ENCODE peak calls at places on chromosomes 3 and 15, in eight cellular contexts. A is activated CD4-positive, CD25-positive, alpha-beta regulatory T cell treated with anti-CD3 and anti-CD28 coated beads, Interleukin-2, amount 50 U/mL, for 72 hours; Q is fibroblast of the aortic adventitia; N is ELR; W is midbrain; X is stomach; Y is iris pigment epithelial cell; P is NCI-H748 treated with DMSO at 0.1 percent for 48 hours. O is an unnamed sample.

GRCh38 chr15:42716626-42717025 is 20.3 kb downstream of the CDAN1 start:
- DNase-seq in A (no peak), Q (no peak), N (peak; percentile 14), W (no peak), X (peak; percentile 4), Y (peak; percentile 9), P (no peak), O (no peak)

GRCh38 chr3:138381950-138382715 is 33.8 kb downstream of the MRAS start:
- DNase-seq in A (no peak), Q (peak; percentile 60), N (peak; percentile 13), W (peak; percentile 81), X (peak; percentile 28), Y (peak; percentile 69), P (no peak), O (peak; percentile 27)

GRCh38 chr15:78605680-78606079 is 15.1 kb downstream of the CHRNA3 start:
- DNase-seq in A (no peak), Q (no peak), N (no peak), W (no peak), X (no peak), Y (no peak), P (no peak), O (no peak)

GRCh38 chr3:134901461-134901860 is 106.4 kb downstream of the EPHB1 start:
- DNase-seq in A (no peak), Q (no peak), N (no peak), W (no peak), X (no peak), Y (no peak), P (no peak), O (peak; percentile 6)

GRCh38 chr3:39810647-39811161 is 1.3 kb downstream of the MYRIP start:
- DNase-seq in A (no peak), Q (no peak), N (no peak), W (no peak), X (no peak), Y (no peak), P (no peak), O (no peak)

GRCh38 chr3:69178100-69178499 is 55.7 kb upstream of the LMOD3 start:
- DNase-seq in A (no peak), Q (no peak), N (no peak), W (no peak), X (no peak), Y (no peak), P (no peak), O (no peak)

GRCh38 chr15:80450811-80451321 is 46.7 kb downstream of the ARNT2 start:
- DNase-seq in A (no peak), Q (no peak), N (no peak), W (no peak), X (no peak), Y (no peak), P (no peak), O (no peak)

GRCh38 chr3:8210752-8211405 is 290.7 kb upstream of the LMCD1 start:
- DNase-seq in A (no peak), Q (peak; percentile 36), N (no peak), W (no peak), X (no peak), Y (peak; percentile 7), P (no peak), O (no peak)

GRCh38 chr15:41862515-41863116 is 24.0 kb downstream of the PLA2G4B start:
- DNase-seq in A (no peak), Q (no peak), N (no peak), W (no peak), X (peak; percentile 91), Y (no peak), P (no peak), O (no peak)

GRCh38 chr15:89728254-89728653 is 22.8 kb downstream of the MESP1 start:
- DNase-seq in A (no peak), Q (peak; percentile 47), N (no peak), W (no peak), X (no peak), Y (peak; percentile 91), P (no peak), O (no peak)

GRCh38 chr15:63856711-63857458 is 23.1 kb upstream of the HERC1 start:
- DNase-seq in A (peak; percentile 7), Q (peak; percentile 61), N (peak; percentile 55), W (no peak), X (no peak), Y (peak; percentile 59), P (no peak), O (no peak)

GRCh38 chr3:36874351-36874874 is 70.4 kb downstream of the TRANK1 start:
- DNase-seq in A (no peak), Q (no peak), N (no peak), W (no peak), X (no peak), Y (no peak), P (no peak), O (no peak)

GRCh38 chr3:175088981-175089380 is 229.8 kb downstream of the NAALADL2 start:
- DNase-seq in A (no peak), Q (no peak), N (no peak), W (no peak), X (no peak), Y (no peak), P (no peak), O (no peak)

GRCh38 chr3:169241575-169241927 is 422.0 kb downstream of the MECOM start:
- DNase-seq in A (no peak), Q (peak; percentile 88), N (peak; percentile 65), W (no peak), X (no peak), Y (peak; percentile 87), P (no peak), O (no peak)

GRCh38 chr15:62779041-62779810 is 263.3 kb upstream of the TPM1 start:
- DNase-seq in A (no peak), Q (peak; percentile 75), N (peak; percentile 62), W (peak; percentile 14), X (no peak), Y (peak; percentile 71), P (no peak), O (no peak)

GRCh38 chr15:90660195-90660995 is 56.8 kb upstream of the BLM start:
- DNase-seq in A (peak; percentile 67), Q (peak; percentile 90), N (peak; percentile 96), W (no peak), X (peak; percentile 43), Y (peak; percentile 93), P (no peak), O (peak; percentile 88)

GRCh38 chr3:180804871-180805430 is 107.5 kb upstream of the FXR1 start:
- DNase-seq in A (no peak), Q (peak; percentile 71), N (peak; percentile 54), W (peak; percentile 46), X (no peak), Y (peak; percentile 47), P (no peak), O (no peak)

GRCh38 chr3:196969660-196970546 is 1.3 kb upstream of the PIGZ start:
- DNase-seq in A (peak; percentile 80), Q (peak; percentile 30), N (peak; percentile 67), W (peak; percentile 55), X (peak; percentile 69), Y (peak; percentile 39), P (peak; percentile 3), O (peak; percentile 88)

GRCh38 chr15:64549860-64550259 is 89.5 kb downstream of the ZNF609 start:
- DNase-seq in A (no peak), Q (no peak), N (no peak), W (no peak), X (no peak), Y (no peak), P (no peak), O (no peak)

O was measured in activated effector memory CD4-positive, alpha-beta T cell treated with anti-CD3 and anti-CD28 coated beads, Interleukin-2, amount 50 U/mL, for 16 hours.